ENCODE peak calls at places on chromosomes 11 and 22, in four cellular contexts. Y is sigmoid colon, Q is cardiac fibroblast, V is left ventricle myocardium inferior. C is an unnamed sample.

GRCh38 chr11:104547996-104548661 is 350.1 kb downstream of the CASP12 start:
- DNase-seq in V (no peak), Y (no peak), Q (peak; percentile 18), C (no peak)

GRCh38 chr11:36296925-36297604 is 977 bp downstream of the PRR5L start:
- DNase-seq in Y (no peak), Q (peak; percentile 97), V (no peak), C (no peak)

GRCh38 chr11:67484847-67485311 is 2.1 kb downstream of the AIP start:
- DNase-seq in Y (peak; percentile 68), V (no peak), Q (no peak), C (no peak)

GRCh38 chr11:36253238-36253637 is 36.0 kb downstream of the COMMD9 start:
- DNase-seq in Q (no peak), V (no peak), Y (no peak), C (no peak)

GRCh38 chr11:31795706-31796522 is 15.2 kb downstream of the PAX6 start:
- DNase-seq in Y (no peak), V (no peak), Q (no peak), C (no peak)

GRCh38 chr11:16993495-16993894 is 20.7 kb downstream of the PLEKHA7 start:
- DNase-seq in V (no peak), Q (no peak), Y (no peak), C (no peak)

GRCh38 chr22:19553201-19553600 is 29.0 kb upstream of the CLDN5 start:
- DNase-seq in V (no peak), Q (no peak), Y (no peak), C (no peak)

GRCh38 chr11:110689306-110689705 is 22.9 kb downstream of the ARHGAP20 start:
- DNase-seq in Q (no peak), V (no peak), Y (no peak), C (no peak)

GRCh38 chr11:113167599-113167998 is 146.8 kb upstream of the TTC12 start:
- DNase-seq in Q (no peak), Y (no peak), V (peak; percentile 25), C (no peak)

GRCh38 chr22:40332319-40332781 is 13.9 kb upstream of the ADSL start:
- DNase-seq in Q (peak; percentile 20), V (no peak), Y (no peak), C (no peak)

GRCh38 chr11:107998761-107999160 is 9.9 kb upstream of the CUL5 start:
- DNase-seq in Y (no peak), Q (peak; percentile 37), V (no peak), C (no peak)

GRCh38 chr11:63445720-63446119 is 45.2 kb downstream of the PLAAT5 start:
- DNase-seq in V (no peak), Y (no peak), Q (no peak), C (no peak)

GRCh38 chr11:11964774-11965150 is 43.7 kb downstream of the DKK3 start:
- DNase-seq in Q (no peak), Y (no peak), V (no peak), C (no peak)

GRCh38 chr11:120425527-120425926 is 86.0 kb upstream of the GRIK4 start:
- DNase-seq in Q (no peak), V (no peak), Y (no peak), C (no peak)

GRCh38 chr11:11533751-11534150 is 88.1 kb downstream of the GALNT18 start:
- DNase-seq in Q (no peak), V (no peak), Y (no peak), C (no peak)

GRCh38 chr22:32830473-32830872 is 29.0 kb downstream of the TIMP3 start:
- DNase-seq in Q (no peak), Y (peak; percentile 74), V (peak; percentile 72), C (no peak)

GRCh38 chr22:43343262-43343988 is at the start of gene SCUBE1:
- DNase-seq in V (peak; percentile 52), Q (peak; percentile 29), Y (no peak), C (no peak)

GRCh38 chr22:19042285-19043110 is 79.7 kb downstream of the DGCR2 start:
- DNase-seq in Q (no peak), V (no peak), Y (peak; percentile 63), C (no peak)

GRCh38 chr11:77125191-77125590 is 2.9 kb upstream of the MYO7A start:
- DNase-seq in Y (no peak), Q (no peak), V (no peak), C (no peak)

GRCh38 chr11:59802639-59803176 is 7.9 kb downstream of the MRPL16 start:
- DNase-seq in Y (no peak), V (no peak), Q (peak; percentile 68), C (no peak)

GRCh38 chr11:60914620-60915249 is 777 bp downstream of the TMEM109 start:
- DNase-seq in Q (peak; percentile 26), Y (peak; percentile 71), V (no peak), C (no peak)

GRCh38 chr11:28146123-28146751 is 38.0 kb downstream of the METTL15 start:
- DNase-seq in Q (peak; percentile 79), Y (no peak), V (no peak), C (no peak)

GRCh38 chr11:61598886-61599868 is 18.3 kb upstream of the SYT7 start:
- DNase-seq in Y (peak; percentile 83), V (peak; percentile 60), Q (peak; percentile 79), C (no peak)

GRCh38 chr22:25127274-25127673 is 72.4 kb upstream of the CRYBB3 start:
- DNase-seq in Y (no peak), V (no peak), Q (no peak), C (no peak)

GRCh38 chr22:25134451-25134850 is 65.2 kb upstream of the CRYBB3 start:
- DNase-seq in V (no peak), Y (no peak), Q (no peak), C (no peak)

GRCh38 chr22:25134028-25134427 is 65.6 kb upstream of the CRYBB3 start:
- DNase-seq in Q (no peak), Y (peak; percentile 68), V (no peak), C (no peak)

GRCh38 chr22:25130462-25130861 is 69.2 kb upstream of the CRYBB3 start:
- DNase-seq in V (no peak), Y (no peak), Q (no peak), C (no peak)

GRCh38 chr22:25131198-25131887 is 68.3 kb upstream of the CRYBB3 start:
- DNase-seq in Y (no peak), Q (no peak), V (no peak), C (no peak)
- TF ChIP-seq CTCF in Y (no peak), Q (no peak), V (no peak), C (no peak)

DNA sequence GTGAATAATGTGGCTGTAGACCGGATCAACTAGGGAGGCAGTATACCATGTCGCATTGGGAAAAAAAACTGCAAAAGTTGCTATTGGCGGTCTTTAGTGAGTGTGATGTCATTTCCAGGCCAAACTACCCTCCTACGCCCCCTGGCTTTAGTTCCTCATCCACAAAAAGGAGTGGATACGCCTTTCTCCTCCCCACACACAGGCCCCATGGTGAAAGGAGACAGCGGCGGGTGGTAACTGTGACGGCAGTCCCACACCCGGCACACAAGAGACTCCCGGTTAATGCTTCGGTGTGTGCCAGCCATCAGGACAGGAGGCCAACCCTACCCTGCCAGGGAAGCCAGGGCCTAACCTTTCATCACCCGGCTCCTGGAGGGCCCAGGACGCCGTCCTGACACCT is 11.0 kb downstream of the TP53I11 start:
- DNase-seq in V (peak; percentile 46), Q (peak; percentile 42), Y (no peak), C (no peak)
- TF ChIP-seq CTCF in V (peak; percentile 55), Q (peak; percentile 22), Y (no peak), C (peak; percentile 38)

DNA sequence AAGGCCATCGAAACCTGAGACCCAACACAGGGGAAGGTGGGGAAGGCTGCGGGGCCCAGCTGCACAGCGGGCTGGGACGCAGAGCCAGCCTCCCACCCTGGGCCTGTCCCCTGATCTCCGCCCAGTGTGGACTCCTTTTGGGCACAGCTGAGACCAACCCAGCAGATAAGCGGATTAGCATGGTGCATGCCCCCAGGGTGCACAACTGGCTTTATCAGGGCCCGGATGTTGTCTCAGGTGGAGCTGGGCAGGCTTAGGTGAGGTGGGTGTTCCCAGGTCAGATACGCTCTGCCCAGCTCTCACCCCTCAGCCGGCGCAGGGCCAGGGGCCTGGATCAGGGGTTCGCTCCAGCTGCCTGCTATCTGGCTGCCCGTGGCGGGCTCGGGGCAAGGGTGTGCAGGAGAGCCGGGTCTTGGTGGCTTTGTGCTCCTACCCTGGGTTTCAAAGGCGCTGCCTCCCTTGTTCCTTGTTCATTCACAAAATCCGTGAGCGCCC is 28.0 kb upstream of the MUC5AC start:
- DNase-seq in Y (peak; percentile 60), V (no peak), Q (no peak), C (no peak)
- TF ChIP-seq CTCF in Y (no peak), V (no peak), Q (no peak), C (no peak)

GRCh38 chr22:50018608-50019291 is 6.2 kb upstream of the IL17REL start:
- DNase-seq in V (no peak), Q (no peak), Y (no peak), C (no peak)

GRCh38 chr22:50020606-50021005 is 8.0 kb upstream of the IL17REL start:
- DNase-seq in V (no peak), Y (no peak), Q (no peak), C (no peak)

GRCh38 chr22:50017701-50018224 is 5.2 kb upstream of the IL17REL start:
- DNase-seq in Y (peak; percentile 35), Q (no peak), V (no peak), C (no peak)

GRCh38 chr22:50016988-50017700 is 4.6 kb upstream of the IL17REL start:
- DNase-seq in Y (peak; percentile 50), V (peak; percentile 6), Q (no peak), C (no peak)

DNA sequence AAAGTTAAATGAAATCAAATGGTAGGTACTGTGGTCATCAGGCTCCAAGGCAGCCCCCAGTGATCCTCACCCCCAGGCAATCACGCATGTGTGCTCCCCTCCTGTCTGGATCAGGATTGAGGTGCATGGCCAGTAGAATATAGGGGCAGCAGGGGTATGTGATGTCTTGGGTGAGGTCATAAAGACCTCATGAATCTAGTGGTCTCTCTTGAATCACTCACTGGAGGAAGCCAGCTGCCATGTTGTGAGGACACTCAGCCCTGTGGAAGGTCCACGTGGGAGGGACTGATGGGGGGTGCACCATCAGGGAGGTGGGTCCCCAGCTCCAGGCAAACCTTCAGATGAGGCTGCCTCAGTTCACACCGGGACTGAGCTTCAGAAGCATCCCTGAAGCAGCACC is 6.8 kb upstream of the IL17REL start:
- DNase-seq in Y (peak; percentile 36), Q (no peak), V (no peak), C (no peak)
- TF ChIP-seq CTCF in Y (no peak), Q (no peak), V (no peak), C (no peak)

DNA sequence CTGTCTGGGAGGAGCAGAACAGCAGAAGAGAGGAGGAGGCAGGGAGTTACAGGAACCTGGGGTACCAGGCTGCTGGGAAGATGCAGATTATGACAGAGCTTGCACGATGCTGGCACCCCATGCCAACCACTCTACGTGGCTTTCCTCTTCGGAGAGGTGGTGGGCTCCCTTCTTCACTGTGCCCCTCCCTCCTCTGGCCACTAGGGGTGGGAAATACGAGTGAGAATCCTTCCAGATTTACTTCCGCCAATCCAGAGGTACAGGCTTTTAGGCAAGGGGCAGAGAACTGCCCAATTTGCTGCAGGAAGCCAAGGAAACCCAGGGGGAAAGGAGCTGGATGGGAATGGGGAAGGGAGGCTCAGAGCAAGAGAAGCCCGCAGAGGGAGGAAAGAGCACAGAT is 12.3 kb downstream of the HYOU1 start:
- DNase-seq in Y (no peak), V (no peak), Q (no peak), C (no peak)
- TF ChIP-seq CTCF in Y (no peak), V (no peak), Q (peak; percentile 8), C (no peak)

GRCh38 chr11:19712281-19713220 is at the start of gene NAV2:
- DNase-seq in Q (peak; percentile 95), Y (peak; percentile 97), V (peak; percentile 94), C (peak; percentile 96)
- TF ChIP-seq CTCF in Q (no peak), Y (no peak), V (peak; percentile 20), C (no peak)

GRCh38 chr11:10181811-10182210 is 112.2 kb downstream of the SBF2 start:
- DNase-seq in V (no peak), Q (peak; percentile 68), Y (no peak), C (no peak)
- TF ChIP-seq CTCF in V (peak; percentile 42), Q (no peak), Y (no peak), C (peak; percentile 49)

C was measured in osteocyte.